ENCODE peak calls at places on chromosomes 16 and 17, in ten cellular contexts. One of them, this sample, is unnamed.

GRCh38 chr16:57262841-57263584 is 18.0 kb downstream of the ARL2BP start:
- DNase-seq in CD8-positive, alpha-beta memory T cell: no peak
- DNase-seq in BJ: no peak
- DNase-seq in AG10803: no peak
- DNase-seq in RCC 7860: no peak
- DNase-seq in H1: no peak
- DNase-seq in kidney epithelial cell: no peak
- DNase-seq in activated CD4-positive, alpha-beta T cell treated with anti-CD3 and anti-CD28 coated beads, Interleukin-2, amount 50 U/mL, for 1 hour: no peak
- DNase-seq in iris pigment epithelial cell: no peak
- DNase-seq in CD4-positive, CD25-positive, alpha-beta regulatory T cell: no peak
- DNase-seq in this sample: no peak

GRCh38 chr16:719815-720506 is 985 bp upstream of the ANTKMT start:
- DNase-seq in activated CD4-positive, alpha-beta T cell treated with anti-CD3 and anti-CD28 coated beads, Interleukin-2, amount 50 U/mL, for 1 hour: no peak
- DNase-seq in RCC 7860: peak
- DNase-seq in iris pigment epithelial cell: no peak
- DNase-seq in kidney epithelial cell: no peak
- DNase-seq in AG10803: no peak
- DNase-seq in CD4-positive, CD25-positive, alpha-beta regulatory T cell: no peak
- DNase-seq in CD8-positive, alpha-beta memory T cell: no peak
- DNase-seq in H1: no peak
- DNase-seq in BJ: no peak
- DNase-seq in this sample: peak

GRCh38 chr16:11396241-11397048 is 51.2 kb downstream of the RMI2 start:
- DNase-seq in AG10803: peak
- DNase-seq in CD8-positive, alpha-beta memory T cell: peak
- DNase-seq in activated CD4-positive, alpha-beta T cell treated with anti-CD3 and anti-CD28 coated beads, Interleukin-2, amount 50 U/mL, for 1 hour: peak
- DNase-seq in H1: peak
- DNase-seq in BJ: no peak
- DNase-seq in kidney epithelial cell: no peak
- DNase-seq in CD4-positive, CD25-positive, alpha-beta regulatory T cell: peak
- DNase-seq in RCC 7860: peak
- DNase-seq in iris pigment epithelial cell: peak
- DNase-seq in this sample: peak

GRCh38 chr17:77863814-77864161 is 94.7 kb upstream of the TNRC6C start:
- DNase-seq in RCC 7860: no peak
- DNase-seq in AG10803: peak
- DNase-seq in CD4-positive, CD25-positive, alpha-beta regulatory T cell: no peak
- DNase-seq in iris pigment epithelial cell: no peak
- DNase-seq in BJ: no peak
- DNase-seq in CD8-positive, alpha-beta memory T cell: no peak
- DNase-seq in kidney epithelial cell: no peak
- DNase-seq in H1: no peak
- DNase-seq in activated CD4-positive, alpha-beta T cell treated with anti-CD3 and anti-CD28 coated beads, Interleukin-2, amount 50 U/mL, for 1 hour: no peak
- DNase-seq in this sample: no peak

GRCh38 chr17:68909066-68909465 is 46.1 kb downstream of the ABCA8 start:
- DNase-seq in activated CD4-positive, alpha-beta T cell treated with anti-CD3 and anti-CD28 coated beads, Interleukin-2, amount 50 U/mL, for 1 hour: no peak
- DNase-seq in BJ: peak
- DNase-seq in iris pigment epithelial cell: peak
- DNase-seq in CD4-positive, CD25-positive, alpha-beta regulatory T cell: no peak
- DNase-seq in H1: no peak
- DNase-seq in CD8-positive, alpha-beta memory T cell: no peak
- DNase-seq in RCC 7860: peak
- DNase-seq in kidney epithelial cell: peak
- DNase-seq in AG10803: peak
- DNase-seq in this sample: no peak

GRCh38 chr16:72241930-72242329 is 70.0 kb upstream of the PMFBP1 start:
- DNase-seq in AG10803: peak
- DNase-seq in CD8-positive, alpha-beta memory T cell: no peak
- DNase-seq in CD4-positive, CD25-positive, alpha-beta regulatory T cell: no peak
- DNase-seq in RCC 7860: peak
- DNase-seq in H1: no peak
- DNase-seq in kidney epithelial cell: no peak
- DNase-seq in iris pigment epithelial cell: peak
- DNase-seq in activated CD4-positive, alpha-beta T cell treated with anti-CD3 and anti-CD28 coated beads, Interleukin-2, amount 50 U/mL, for 1 hour: no peak
- DNase-seq in BJ: peak
- DNase-seq in this sample: no peak

GRCh38 chr16:66357523-66357928 is 9.0 kb upstream of the CDH5 start:
- DNase-seq in CD4-positive, CD25-positive, alpha-beta regulatory T cell: no peak
- DNase-seq in H1: peak
- DNase-seq in RCC 7860: peak
- DNase-seq in activated CD4-positive, alpha-beta T cell treated with anti-CD3 and anti-CD28 coated beads, Interleukin-2, amount 50 U/mL, for 1 hour: peak
- DNase-seq in BJ: peak
- DNase-seq in AG10803: peak
- DNase-seq in CD8-positive, alpha-beta memory T cell: no peak
- DNase-seq in iris pigment epithelial cell: peak
- DNase-seq in kidney epithelial cell: peak
- DNase-seq in this sample: no peak

GRCh38 chr17:74361613-74362391 is at the start of gene BTBD17:
- DNase-seq in AG10803: no peak
- DNase-seq in H1: no peak
- DNase-seq in CD8-positive, alpha-beta memory T cell: peak
- DNase-seq in CD4-positive, CD25-positive, alpha-beta regulatory T cell: peak
- DNase-seq in RCC 7860: no peak
- DNase-seq in iris pigment epithelial cell: peak
- DNase-seq in BJ: no peak
- DNase-seq in activated CD4-positive, alpha-beta T cell treated with anti-CD3 and anti-CD28 coated beads, Interleukin-2, amount 50 U/mL, for 1 hour: peak
- DNase-seq in kidney epithelial cell: no peak
- DNase-seq in this sample: no peak

GRCh38 chr16:55671206-55671973 is 15.6 kb downstream of the SLC6A2 start:
- DNase-seq in RCC 7860: no peak
- DNase-seq in H1: no peak
- DNase-seq in CD4-positive, CD25-positive, alpha-beta regulatory T cell: no peak
- DNase-seq in iris pigment epithelial cell: no peak
- DNase-seq in AG10803: no peak
- DNase-seq in BJ: no peak
- DNase-seq in activated CD4-positive, alpha-beta T cell treated with anti-CD3 and anti-CD28 coated beads, Interleukin-2, amount 50 U/mL, for 1 hour: no peak
- DNase-seq in kidney epithelial cell: no peak
- DNase-seq in CD8-positive, alpha-beta memory T cell: no peak
- DNase-seq in this sample: no peak

GRCh38 chr17:42683407-42684031 is 1.2 kb downstream of the CNTNAP1 start:
- DNase-seq in AG10803: no peak
- DNase-seq in CD4-positive, CD25-positive, alpha-beta regulatory T cell: no peak
- DNase-seq in iris pigment epithelial cell: peak
- DNase-seq in RCC 7860: no peak
- DNase-seq in kidney epithelial cell: no peak
- DNase-seq in CD8-positive, alpha-beta memory T cell: no peak
- DNase-seq in activated CD4-positive, alpha-beta T cell treated with anti-CD3 and anti-CD28 coated beads, Interleukin-2, amount 50 U/mL, for 1 hour: no peak
- DNase-seq in BJ: no peak
- DNase-seq in H1: no peak
- DNase-seq in this sample: no peak

GRCh38 chr16:84648595-84649510 is 542 bp downstream of the KLHL36 start:
- DNase-seq in iris pigment epithelial cell: peak
- DNase-seq in AG10803: no peak
- DNase-seq in CD4-positive, CD25-positive, alpha-beta regulatory T cell: peak
- DNase-seq in CD8-positive, alpha-beta memory T cell: peak
- DNase-seq in BJ: no peak
- DNase-seq in H1: no peak
- DNase-seq in RCC 7860: no peak
- DNase-seq in kidney epithelial cell: no peak
- DNase-seq in activated CD4-positive, alpha-beta T cell treated with anti-CD3 and anti-CD28 coated beads, Interleukin-2, amount 50 U/mL, for 1 hour: peak
- DNase-seq in this sample: no peak

This sample was measured in stimulated activated naive CD4-positive, alpha-beta T cell.